ENCODE peak calls at places on chromosomes 3 and 15, in eight cellular contexts. H, A, X, F, I, E, W and P are unnamed samples.

GRCh38 chr3:5122741-5123706 is 932 bp downstream of the ARL8B start:
- DNase-seq in I (peak), W (peak), E (peak), A (no peak), F (no peak), H (peak), X (peak), P (no peak)

GRCh38 chr3:169454823-169455222 is 208.7 kb downstream of the MECOM start:
- DNase-seq in H (no peak), A (no peak), X (no peak), I (peak), W (no peak), E (peak), F (no peak), P (no peak)

GRCh38 chr3:172467170-172467824 is 19.0 kb upstream of the GHSR start:
- DNase-seq in F (no peak), X (no peak), A (no peak), I (peak), E (peak), W (no peak), H (no peak), P (no peak)

GRCh38 chr3:142732066-142732465 is 8.2 kb downstream of the TRPC1 start:
- DNase-seq in X (no peak), E (no peak), I (no peak), A (no peak), H (no peak), W (no peak), F (no peak), P (no peak)

GRCh38 chr15:31250033-31250432 is 76.6 kb upstream of the KLF13 start:
- DNase-seq in X (no peak), A (no peak), W (no peak), F (no peak), E (no peak), H (no peak), I (no peak), P (no peak)

GRCh38 chr15:61907753-61908086 is 152.5 kb downstream of the VPS13C start:
- DNase-seq in E (no peak), X (no peak), A (no peak), H (no peak), F (no peak), W (no peak), I (no peak), P (no peak)

GRCh38 chr3:185534511-185534910 is 17.9 kb downstream of the LIPH start:
- DNase-seq in I (peak), E (no peak), X (no peak), F (no peak), W (no peak), H (no peak), A (no peak), P (no peak)

GRCh38 chr3:12753275-12754028 is 5.6 kb downstream of the TMEM40 start:
- DNase-seq in F (no peak), X (no peak), W (no peak), E (peak), I (no peak), H (no peak), A (no peak), P (no peak)

GRCh38 chr3:10004506-10004905 is 17.9 kb upstream of the EMC3 start:
- DNase-seq in X (no peak), A (peak), H (no peak), I (no peak), E (no peak), F (no peak), W (no peak), P (no peak)

GRCh38 chr3:171991166-171991565 is 48.2 kb upstream of the FNDC3B start:
- DNase-seq in I (peak), E (no peak), X (no peak), H (no peak), F (no peak), A (no peak), W (no peak), P (no peak)

GRCh38 chr3:188663839-188664238 is 507.9 kb upstream of the TPRG1 start:
- DNase-seq in X (no peak), I (no peak), W (no peak), H (no peak), A (no peak), F (no peak), E (no peak), P (no peak)

GRCh38 chr15:79990280-79990996 is 19.4 kb upstream of the BCL2A1 start:
- DNase-seq in F (no peak), A (no peak), W (no peak), I (no peak), X (no peak), H (no peak), E (no peak), P (no peak)

GRCh38 chr3:198030726-198031125 is 70.7 kb downstream of the LMLN start:
- DNase-seq in A (no peak), I (no peak), H (no peak), W (no peak), X (no peak), E (no peak), F (no peak), P (no peak)

GRCh38 chr3:5194801-5195509 is 7.4 kb downstream of the EDEM1 start:
- DNase-seq in A (no peak), H (no peak), F (no peak), X (no peak), W (no peak), I (peak), E (peak), P (peak)

GRCh38 chr15:62165029-62165792 is at the start of gene C2CD4B:
- DNase-seq in X (peak), E (no peak), F (peak), H (no peak), A (no peak), W (peak), I (no peak), P (no peak)

GRCh38 chr3:195178124-195178910 is 92.6 kb downstream of the XXYLT1 start:
- DNase-seq in X (no peak), I (no peak), A (no peak), H (no peak), E (no peak), W (no peak), F (peak), P (no peak)

GRCh38 chr15:55654541-55654940 is 66.4 kb upstream of the PYGO1 start:
- DNase-seq in H (no peak), F (no peak), X (no peak), E (no peak), I (peak), W (no peak), A (no peak), P (no peak)

GRCh38 chr3:87742250-87742649 is 316.6 kb downstream of the CGGBP1 start:
- DNase-seq in I (no peak), X (no peak), W (no peak), A (no peak), F (no peak), H (no peak), E (no peak), P (no peak)

GRCh38 chr3:173753593-173753992 is 356.0 kb downstream of the NLGN1 start:
- DNase-seq in E (no peak), X (no peak), W (no peak), I (no peak), A (no peak), H (no peak), F (no peak), P (no peak)

GRCh38 chr15:60376677-60377095 is 21.1 kb downstream of the ANXA2 start:
- DNase-seq in W (no peak), A (no peak), E (no peak), X (no peak), I (no peak), F (no peak), H (no peak), P (no peak)

GRCh38 chr3:122858373-122858772 is 63.5 kb downstream of the SLC49A4 start:
- DNase-seq in E (peak), X (no peak), A (no peak), F (no peak), I (peak), H (no peak), W (no peak), P (no peak)

GRCh38 chr15:92091155-92091734 is 237.7 kb downstream of the SLCO3A1 start:
- DNase-seq in I (peak), X (peak), H (no peak), E (peak), W (peak), A (no peak), F (peak), P (peak)

GRCh38 chr3:37640636-37641375 is 220.9 kb upstream of the CTDSPL start:
- DNase-seq in X (no peak), I (no peak), E (no peak), A (no peak), F (no peak), H (no peak), W (no peak), P (no peak)

GRCh38 chr3:37646865-37647264 is 214.8 kb upstream of the CTDSPL start:
- DNase-seq in H (no peak), X (no peak), F (no peak), I (no peak), W (no peak), A (no peak), E (peak), P (no peak)

GRCh38 chr3:37641556-37641955 is 220.1 kb upstream of the CTDSPL start:
- DNase-seq in I (no peak), X (no peak), W (no peak), H (no peak), A (no peak), E (no peak), F (no peak), P (no peak)

GRCh38 chr3:37642959-37643598 is 218.6 kb upstream of the CTDSPL start:
- DNase-seq in X (no peak), A (no peak), I (no peak), E (no peak), H (no peak), W (no peak), F (no peak), P (no peak)

GRCh38 chr3:37645801-37646380 is 215.8 kb upstream of the CTDSPL start:
- DNase-seq in I (no peak), W (no peak), A (no peak), F (peak), H (no peak), E (no peak), X (no peak), P (no peak)
- H3K27ac ChIP-seq in I (no peak), W (no peak), A (no peak), F (peak), H (no peak), E (no peak), X (no peak), P (no peak)

GRCh38 chr3:136390574-136390973 is 140.4 kb downstream of the PCCB start:
- DNase-seq in F (no peak), X (no peak), E (no peak), I (no peak), W (no peak), H (no peak), A (no peak), P (no peak)
- H3K27ac ChIP-seq in F (no peak), X (no peak), E (no peak), I (no peak), W (no peak), H (no peak), A (no peak), P (no peak)

GRCh38 chr15:100723323-100723801 is 121.0 kb downstream of the ASB7 start:
- DNase-seq in X (peak), F (no peak), I (no peak), W (no peak), E (no peak), A (peak), H (no peak), P (peak)

GRCh38 chr15:100725121-100726069 is 123.0 kb downstream of the ASB7 start:
- DNase-seq in X (no peak), H (no peak), W (peak), A (peak), E (no peak), I (peak), F (no peak), P (no peak)

GRCh38 chr15:100720406-100720967 is 118.1 kb downstream of the ASB7 start:
- DNase-seq in X (no peak), I (no peak), H (no peak), E (no peak), F (no peak), W (peak), A (peak), P (peak)

GRCh38 chr15:100722551-100723322 is 120.3 kb downstream of the ASB7 start:
- DNase-seq in H (no peak), W (no peak), A (peak), I (no peak), F (no peak), X (no peak), E (no peak), P (no peak)

DNA sequence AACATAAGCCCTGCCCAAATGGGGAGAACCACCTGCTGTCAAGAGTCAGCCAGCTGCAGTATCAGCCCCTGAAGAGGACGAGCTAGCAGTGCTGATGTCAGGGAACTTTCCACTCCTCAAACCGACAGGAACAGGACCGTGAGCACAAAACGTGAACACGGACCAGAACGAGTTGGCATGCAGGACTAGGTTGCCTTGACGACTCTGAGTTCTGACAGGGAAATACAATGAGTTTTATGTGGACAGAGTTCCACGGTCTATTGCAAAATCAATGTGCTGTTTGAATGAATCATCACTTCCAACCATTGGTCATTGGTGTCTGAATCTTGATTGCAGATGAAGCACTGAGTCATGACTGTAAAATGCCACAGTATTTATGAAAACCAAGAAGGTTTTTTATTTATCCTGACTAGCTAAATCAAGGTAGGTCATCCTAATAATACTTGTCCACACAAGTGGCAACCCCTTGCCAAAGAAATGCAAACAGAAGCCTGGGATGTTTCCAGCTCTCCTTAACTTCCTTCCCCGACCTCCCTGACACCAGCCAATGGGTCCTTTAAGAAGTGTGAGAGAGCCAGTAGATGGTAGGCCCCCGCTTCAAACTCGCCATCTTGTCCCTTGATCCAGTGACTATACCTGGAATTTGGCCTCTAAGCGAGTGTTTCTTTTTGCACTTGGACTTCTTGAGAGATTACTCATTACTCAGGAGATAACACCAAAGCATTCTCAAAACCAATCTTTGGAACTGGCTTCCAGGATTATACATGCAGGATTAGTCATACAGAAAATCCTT is 119.6 kb downstream of the ASB7 start:
- DNase-seq in W (peak), I (peak), H (no peak), A (peak), E (peak), X (peak), F (peak), P (peak)
- H3K27ac ChIP-seq in W (no peak), I (peak), H (no peak), A (peak), E (peak), X (peak), F (peak), P (peak)

DNA sequence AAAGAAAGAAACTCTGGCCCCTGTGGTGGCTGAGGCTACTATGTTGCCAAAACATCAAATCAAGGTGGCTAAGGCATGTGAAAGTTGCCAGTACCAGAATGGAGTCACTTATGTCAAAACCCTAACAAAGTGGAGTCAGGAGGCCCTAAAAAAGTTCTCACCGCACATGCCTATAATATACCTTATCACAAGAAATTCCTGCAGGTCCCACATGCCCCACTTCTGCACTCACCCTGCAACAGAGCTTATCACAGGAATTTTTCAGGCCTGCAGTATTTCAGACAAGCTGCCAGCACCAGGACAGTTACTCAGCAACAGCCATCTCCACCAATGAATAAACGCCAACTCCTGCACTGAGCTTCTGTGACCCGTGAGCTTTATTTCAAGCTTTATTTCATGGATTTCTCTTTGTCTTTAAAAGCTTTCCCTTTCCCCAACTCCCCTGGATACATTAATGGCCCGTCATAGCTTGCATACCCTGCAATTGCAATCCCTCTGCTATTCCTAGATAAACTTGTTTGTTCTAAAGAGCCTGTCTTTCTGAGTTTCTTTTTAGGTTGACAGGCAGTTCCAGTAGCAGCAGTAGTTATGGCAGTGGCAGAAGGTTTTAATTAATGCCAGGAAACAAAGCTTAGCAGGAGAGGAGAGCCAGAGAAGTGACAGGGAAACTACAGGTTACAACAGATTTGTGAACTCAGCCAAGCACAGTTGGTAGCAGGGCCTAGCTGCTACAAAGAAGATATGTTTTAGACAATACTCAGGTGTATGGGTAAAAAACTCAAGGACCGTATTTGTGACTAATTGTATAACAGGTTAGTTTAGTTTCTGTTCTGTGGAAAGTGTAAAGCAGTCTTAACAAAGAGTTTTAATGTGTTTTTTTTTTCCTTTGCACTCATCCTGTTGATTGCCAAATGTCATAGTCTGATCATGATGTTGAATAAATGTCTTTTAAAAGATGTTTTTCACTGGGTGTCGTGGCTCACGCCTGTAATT is 15.9 kb upstream of the TMEM42 start:
- DNase-seq in E (no peak), X (peak), I (peak), W (no peak), F (no peak), H (no peak), A (no peak), P (no peak)
- H3K27ac ChIP-seq in E (no peak), X (peak), I (no peak), W (no peak), F (peak), H (no peak), A (no peak), P (peak)

DNA sequence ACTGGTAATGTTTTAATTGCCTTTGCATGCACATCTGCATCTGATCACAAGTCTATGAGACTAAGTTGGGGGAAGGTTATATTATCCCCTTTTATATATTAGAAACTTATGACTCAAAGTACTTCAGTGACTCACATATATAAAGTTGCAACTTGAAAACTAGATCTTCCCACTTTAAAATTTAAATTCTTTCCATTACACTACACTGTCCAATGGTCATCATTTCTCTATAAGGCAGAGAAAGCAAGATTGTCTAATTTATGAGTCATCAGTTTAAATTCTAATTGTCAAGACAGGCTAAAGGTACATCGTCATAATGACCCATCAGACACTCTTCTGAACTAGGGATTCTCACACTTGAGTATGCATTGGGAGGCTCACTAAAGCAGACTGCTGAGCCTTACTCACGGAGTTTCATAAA is 37.9 kb downstream of the CPA3 start:
- DNase-seq in E (peak), W (no peak), I (peak), H (no peak), F (no peak), X (no peak), A (no peak), P (no peak)
- H3K27ac ChIP-seq in E (no peak), W (no peak), I (no peak), H (no peak), F (no peak), X (no peak), A (no peak), P (no peak)

GRCh38 chr3:45402138-45402537 is 13.8 kb downstream of the LARS2 start:
- DNase-seq in X (no peak), I (no peak), F (no peak), W (no peak), E (no peak), A (no peak), H (no peak), P (no peak)
- H3K27ac ChIP-seq in X (no peak), I (no peak), F (no peak), W (no peak), E (no peak), A (no peak), H (no peak), P (no peak)

GRCh38 chr3:111609700-111610099 is 14.6 kb upstream of the ZBED2 start:
- DNase-seq in A (no peak), H (no peak), E (no peak), W (no peak), I (no peak), F (no peak), X (no peak), P (no peak)
- H3K27ac ChIP-seq in A (peak), H (no peak), E (peak), W (no peak), I (peak), F (no peak), X (no peak), P (no peak)

DNA sequence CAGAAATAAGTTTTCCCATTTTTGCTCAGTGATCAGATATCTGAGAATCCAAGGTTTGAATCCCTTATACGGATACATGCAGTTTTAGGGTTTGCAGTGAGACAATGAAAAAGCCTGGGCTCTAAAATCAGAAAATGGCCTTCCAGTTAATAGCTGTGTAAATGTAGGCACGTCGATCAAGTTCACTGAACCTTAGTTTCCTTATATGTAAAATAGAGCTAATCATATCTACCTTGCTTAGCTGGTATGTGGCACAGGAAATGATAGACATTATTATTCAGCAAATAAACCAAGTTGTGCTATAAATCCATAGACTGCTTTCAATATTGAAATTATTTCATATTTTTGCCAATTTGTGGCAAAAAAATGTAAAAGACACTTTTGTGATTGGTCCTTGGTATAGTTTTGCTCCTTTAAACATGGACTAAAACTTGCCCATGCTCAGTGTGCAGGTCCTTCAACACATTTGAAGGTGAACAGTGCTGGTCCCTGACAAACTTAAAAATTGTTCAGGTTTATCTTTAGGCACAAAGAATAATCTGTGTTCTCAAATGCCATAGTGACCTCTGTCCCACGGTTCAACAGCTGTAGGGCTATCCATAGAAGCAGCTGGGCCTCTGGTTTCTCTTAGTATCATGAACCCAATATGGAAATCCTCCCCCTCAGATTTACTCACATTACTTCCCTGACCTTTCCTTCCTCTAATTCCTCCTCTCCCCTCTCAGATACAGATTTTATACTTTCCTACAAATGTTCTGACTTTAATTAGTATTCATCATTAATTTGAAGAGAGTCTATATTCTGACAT is 51.0 kb downstream of the CCDC54 start:
- DNase-seq in A (no peak), I (no peak), E (no peak), H (no peak), W (no peak), F (no peak), X (no peak), P (no peak)
- H3K27ac ChIP-seq in A (no peak), I (no peak), E (no peak), H (no peak), W (no peak), F (no peak), X (no peak), P (no peak)